ENCODE peak calls at places on chromosomes 7 and 10, in six cellular contexts. E is HuH-7, U is NCI-H524, F is left colon, P is SW 1271, J is AG20443. G is an unnamed sample.
A peak's percentile ranks its signal among the peaks of the same experiment; 100 is the strongest.

GRCh38 chr10:78964952-78965633 is 103.7 kb upstream of the ZMIZ1 start:
- DNase-seq in J (no peak), P (peak; percentile 54), F (peak; percentile 49), U (no peak), E (peak; percentile 86), G (peak; percentile 86)

GRCh38 chr7:112290065-112290464 is 83.6 kb downstream of the ZNF277 start:
- DNase-seq in F (no peak), U (no peak), J (peak; percentile 53), P (no peak), E (no peak), G (no peak)

GRCh38 chr7:154919324-154920222 is 83.4 kb downstream of the PAXIP1 start:
- DNase-seq in F (no peak), P (no peak), U (no peak), E (no peak), J (no peak), G (no peak)

GRCh38 chr10:78630944-78631838 is 437.6 kb upstream of the ZMIZ1 start:
- DNase-seq in E (no peak), U (no peak), P (no peak), J (peak; percentile 28), F (no peak), G (no peak)

GRCh38 chr10:1379601-1380000 is 323.4 kb downstream of the WDR37 start:
- DNase-seq in U (no peak), P (no peak), F (no peak), J (no peak), E (no peak), G (no peak)

GRCh38 chr7:30992414-30992813 is 28.7 kb downstream of the GHRHR start:
- DNase-seq in J (no peak), F (no peak), U (no peak), E (no peak), P (no peak), G (no peak)

GRCh38 chr7:49822862-49823261 is 49.4 kb downstream of the VWC2 start:
- DNase-seq in F (no peak), E (no peak), U (no peak), P (no peak), J (no peak), G (no peak)

GRCh38 chr10:14601872-14602725 is 172.6 kb downstream of the FAM107B start:
- DNase-seq in J (peak; percentile 67), E (peak; percentile 46), U (no peak), F (peak; percentile 49), P (no peak), G (peak; percentile 74)

GRCh38 chr10:65234261-65234660 is 1691.6 kb upstream of the LRRTM3 start:
- DNase-seq in P (no peak), J (no peak), E (no peak), F (no peak), U (no peak), G (no peak)

GRCh38 chr10:31745612-31746376 is 182.8 kb downstream of the ARHGAP12 start:
- DNase-seq in F (no peak), E (no peak), U (no peak), P (peak; percentile 97), J (peak; percentile 83), G (peak; percentile 41)

GRCh38 chr7:71735961-71736556 is 604.1 kb downstream of the GALNT17 start:
- DNase-seq in J (peak; percentile 78), U (peak; percentile 43), E (peak; percentile 93), P (peak; percentile 28), F (no peak), G (peak; percentile 21)

GRCh38 chr7:18265611-18266281 is 229.8 kb upstream of the HDAC9 start:
- DNase-seq in J (no peak), P (no peak), E (no peak), F (no peak), U (no peak), G (no peak)

GRCh38 chr10:110901954-110902819 is 16.8 kb downstream of the BBIP1 start:
- DNase-seq in F (no peak), P (no peak), J (peak; percentile 56), E (no peak), U (no peak), G (peak; percentile 47)

GRCh38 chr10:86103391-86104101 is 263.0 kb downstream of the GRID1 start:
- DNase-seq in P (no peak), U (no peak), E (peak; percentile 10), J (no peak), F (no peak), G (no peak)

GRCh38 chr10:121296856-121297255 is 301.4 kb downstream of the FGFR2 start:
- DNase-seq in P (no peak), E (no peak), U (peak; percentile 65), J (no peak), F (no peak), G (no peak)

GRCh38 chr10:103854687-103855423 is 521 bp downstream of the SH3PXD2A start:
- DNase-seq in J (peak; percentile 51), F (peak; percentile 42), E (no peak), P (no peak), U (no peak), G (peak; percentile 51)

GRCh38 chr10:99329238-99329890 is at the start of gene CNNM1:
- DNase-seq in F (no peak), U (no peak), P (peak; percentile 27), J (peak; percentile 58), E (peak; percentile 71), G (peak; percentile 77)

GRCh38 chr10:48458662-48459048 is 146.2 kb downstream of the ARHGAP22 start:
- DNase-seq in U (no peak), J (no peak), E (no peak), F (no peak), P (no peak), G (no peak)

GRCh38 chr7:142812437-142813215 is 41.9 kb downstream of the PRSS2 start:
- DNase-seq in F (no peak), P (no peak), E (no peak), U (no peak), J (no peak), G (no peak)

GRCh38 chr7:44194069-44194468 is 4.8 kb upstream of the GCK start:
- DNase-seq in P (no peak), F (no peak), E (no peak), U (no peak), J (no peak), G (no peak)

GRCh38 chr7:100818366-100818765 is 9.0 kb downstream of the EPHB4 start:
- DNase-seq in F (no peak), E (no peak), J (peak; percentile 5), P (no peak), U (no peak), G (no peak)

GRCh38 chr10:52563361-52563760 is 209.2 kb downstream of the MBL2 start:
- DNase-seq in J (no peak), P (no peak), U (no peak), F (no peak), E (no peak), G (no peak)

GRCh38 chr10:82934429-82934828 is 1059.4 kb downstream of the NRG3 start:
- DNase-seq in F (no peak), U (no peak), P (no peak), J (peak; percentile 9), E (peak; percentile 4), G (peak; percentile 9)

GRCh38 chr10:51683031-51683830 is 16.2 kb downstream of the CSTF2T start:
- DNase-seq in J (peak; percentile 44), E (no peak), P (no peak), U (no peak), F (no peak), G (no peak)

GRCh38 chr7:2220954-2221353 is 11.8 kb downstream of the MAD1L1 start:
- DNase-seq in P (no peak), U (no peak), E (no peak), J (no peak), F (no peak), G (no peak)

GRCh38 chr10:78035025-78035424 is 1.4 kb downstream of the RPS24 start:
- DNase-seq in P (no peak), F (no peak), E (no peak), U (no peak), J (no peak), G (no peak)

GRCh38 chr7:44289341-44290249 is 35.8 kb downstream of the CAMK2B start:
- DNase-seq in U (no peak), P (no peak), J (no peak), F (peak; percentile 11), E (no peak), G (no peak)

G was measured in A549.